ENCODE peak calls at places on chromosomes 2 and 18, in ten cellular contexts. One of them, this sample, is unnamed. For H3K36me3 and H3K27me3, the result is how much of the 10 kb centered on the place peaks cover.

GRCh38 chr18:41378628-41379027 is 576.4 kb upstream of the PIK3C3 start:
- DNase-seq in breast epithelium: no peak
- DNase-seq in HepG2: no peak
- DNase-seq in HCT116: no peak
- DNase-seq in upper lobe of right lung: no peak
- DNase-seq in body of pancreas: no peak
- DNase-seq in stomach: no peak
- DNase-seq in mammary epithelial cell: peak
- DNase-seq in endodermal cell: no peak
- DNase-seq in BE2C: no peak
- DNase-seq in this sample: no peak

GRCh38 chr2:1798425-1799144 is 54.3 kb upstream of the PXDN start:
- DNase-seq in breast epithelium: no peak
- DNase-seq in HepG2: no peak
- DNase-seq in HCT116: no peak
- DNase-seq in upper lobe of right lung: no peak
- DNase-seq in body of pancreas: no peak
- DNase-seq in stomach: no peak
- DNase-seq in mammary epithelial cell: no peak
- DNase-seq in endodermal cell: no peak
- DNase-seq in BE2C: no peak
- DNase-seq in this sample: no peak

GRCh38 chr2:163306647-163307046 is 429.2 kb downstream of the FIGN start:
- DNase-seq in breast epithelium: no peak
- DNase-seq in HepG2: no peak
- DNase-seq in HCT116: no peak
- DNase-seq in upper lobe of right lung: no peak
- DNase-seq in body of pancreas: no peak
- DNase-seq in stomach: no peak
- DNase-seq in mammary epithelial cell: no peak
- DNase-seq in endodermal cell: no peak
- DNase-seq in BE2C: no peak
- DNase-seq in this sample: no peak

GRCh38 chr18:5909130-5909529 is 13.8 kb upstream of the TMEM200C start:
- DNase-seq in breast epithelium: no peak
- DNase-seq in HepG2: no peak
- DNase-seq in HCT116: no peak
- DNase-seq in upper lobe of right lung: no peak
- DNase-seq in body of pancreas: no peak
- DNase-seq in stomach: no peak
- DNase-seq in mammary epithelial cell: no peak
- DNase-seq in endodermal cell: no peak
- DNase-seq in BE2C: no peak
- DNase-seq in this sample: no peak

GRCh38 chr2:205361272-205361671 is 321.0 kb upstream of the NRP2 start:
- DNase-seq in breast epithelium: no peak
- DNase-seq in HepG2: no peak
- DNase-seq in HCT116: no peak
- DNase-seq in upper lobe of right lung: no peak
- DNase-seq in body of pancreas: no peak
- DNase-seq in stomach: no peak
- DNase-seq in mammary epithelial cell: peak
- DNase-seq in endodermal cell: no peak
- DNase-seq in BE2C: no peak
- DNase-seq in this sample: no peak

GRCh38 chr2:163155279-163155883 is 316.8 kb upstream of the KCNH7 start:
- DNase-seq in breast epithelium: no peak
- DNase-seq in HepG2: peak
- DNase-seq in HCT116: peak
- DNase-seq in upper lobe of right lung: no peak
- DNase-seq in body of pancreas: no peak
- DNase-seq in stomach: no peak
- DNase-seq in mammary epithelial cell: peak
- DNase-seq in endodermal cell: no peak
- DNase-seq in BE2C: no peak
- DNase-seq in this sample: peak

GRCh38 chr2:27021253-27021801 is 11.4 kb upstream of the TMEM214 start:
- DNase-seq in breast epithelium: peak
- DNase-seq in HepG2: peak
- DNase-seq in HCT116: no peak
- DNase-seq in upper lobe of right lung: no peak
- DNase-seq in body of pancreas: no peak
- DNase-seq in stomach: peak
- DNase-seq in mammary epithelial cell: peak
- DNase-seq in endodermal cell: no peak
- DNase-seq in BE2C: no peak
- DNase-seq in this sample: no peak

GRCh38 chr2:2800697-2801096 is 469.6 kb upstream of the MYT1L start:
- DNase-seq in breast epithelium: no peak
- DNase-seq in HepG2: no peak
- DNase-seq in HCT116: no peak
- DNase-seq in upper lobe of right lung: no peak
- DNase-seq in body of pancreas: no peak
- DNase-seq in stomach: no peak
- DNase-seq in mammary epithelial cell: no peak
- DNase-seq in endodermal cell: peak
- DNase-seq in BE2C: no peak
- DNase-seq in this sample: no peak

GRCh38 chr18:41073372-41073954 is 881.6 kb upstream of the PIK3C3 start:
- DNase-seq in breast epithelium: no peak
- DNase-seq in HepG2: no peak
- DNase-seq in HCT116: no peak
- DNase-seq in upper lobe of right lung: no peak
- DNase-seq in body of pancreas: no peak
- DNase-seq in stomach: no peak
- DNase-seq in mammary epithelial cell: peak
- DNase-seq in endodermal cell: no peak
- DNase-seq in BE2C: no peak
- DNase-seq in this sample: peak

GRCh38 chr2:226325541-226325940 is 474.1 kb downstream of the IRS1 start:
- DNase-seq in breast epithelium: no peak
- DNase-seq in HepG2: no peak
- DNase-seq in HCT116: no peak
- DNase-seq in upper lobe of right lung: no peak
- DNase-seq in body of pancreas: no peak
- DNase-seq in stomach: no peak
- DNase-seq in mammary epithelial cell: peak
- DNase-seq in endodermal cell: no peak
- DNase-seq in BE2C: no peak
- DNase-seq in this sample: no peak

GRCh38 chr18:10143601-10144000 is 229.8 kb downstream of the VAPA start:
- DNase-seq in breast epithelium: no peak
- DNase-seq in HepG2: no peak
- DNase-seq in HCT116: no peak
- DNase-seq in upper lobe of right lung: no peak
- DNase-seq in body of pancreas: no peak
- DNase-seq in stomach: no peak
- DNase-seq in mammary epithelial cell: no peak
- DNase-seq in endodermal cell: no peak
- DNase-seq in BE2C: no peak
- DNase-seq in this sample: no peak

GRCh38 chr2:36044389-36044788 is 311.2 kb upstream of the CRIM1 start:
- DNase-seq in breast epithelium: no peak
- DNase-seq in HepG2: no peak
- DNase-seq in HCT116: no peak
- DNase-seq in upper lobe of right lung: no peak
- DNase-seq in body of pancreas: no peak
- DNase-seq in stomach: no peak
- DNase-seq in mammary epithelial cell: no peak
- DNase-seq in endodermal cell: no peak
- DNase-seq in BE2C: no peak
- DNase-seq in this sample: no peak

GRCh38 chr2:199955007-199955338 is 318 bp downstream of the TYW5 start:
- DNase-seq in breast epithelium: no peak
- DNase-seq in HepG2: peak
- DNase-seq in HCT116: no peak
- DNase-seq in upper lobe of right lung: no peak
- DNase-seq in body of pancreas: no peak
- DNase-seq in stomach: no peak
- DNase-seq in mammary epithelial cell: no peak
- DNase-seq in endodermal cell: no peak
- DNase-seq in BE2C: no peak
- DNase-seq in this sample: no peak
- TF ChIP-seq CTCF in breast epithelium: no peak
- TF ChIP-seq CTCF in HepG2: no peak
- TF ChIP-seq CTCF in HCT116: no peak
- TF ChIP-seq CTCF in upper lobe of right lung: no peak
- TF ChIP-seq CTCF in body of pancreas: no peak
- TF ChIP-seq CTCF in stomach: no peak
- TF ChIP-seq CTCF in mammary epithelial cell: no peak
- TF ChIP-seq CTCF in endodermal cell: no peak
- TF ChIP-seq CTCF in BE2C: no peak
- TF ChIP-seq CTCF in this sample: no peak

GRCh38 chr2:96890726-96891385 is 21.0 kb upstream of the SEMA4C start:
- DNase-seq in breast epithelium: no peak
- DNase-seq in HepG2: no peak
- DNase-seq in HCT116: no peak
- DNase-seq in upper lobe of right lung: no peak
- DNase-seq in body of pancreas: no peak
- DNase-seq in stomach: no peak
- DNase-seq in mammary epithelial cell: no peak
- DNase-seq in endodermal cell: no peak
- DNase-seq in BE2C: no peak
- DNase-seq in this sample: no peak

GRCh38 chr2:96891591-96892333 is 21.9 kb upstream of the SEMA4C start:
- DNase-seq in breast epithelium: no peak
- DNase-seq in HepG2: no peak
- DNase-seq in HCT116: no peak
- DNase-seq in upper lobe of right lung: peak
- DNase-seq in body of pancreas: no peak
- DNase-seq in stomach: no peak
- DNase-seq in mammary epithelial cell: no peak
- DNase-seq in endodermal cell: peak
- DNase-seq in BE2C: no peak
- DNase-seq in this sample: no peak

GRCh38 chr2:96887419-96888081 is 17.7 kb upstream of the SEMA4C start:
- DNase-seq in breast epithelium: no peak
- DNase-seq in HepG2: no peak
- DNase-seq in HCT116: no peak
- DNase-seq in upper lobe of right lung: peak
- DNase-seq in body of pancreas: no peak
- DNase-seq in stomach: no peak
- DNase-seq in mammary epithelial cell: no peak
- DNase-seq in endodermal cell: no peak
- DNase-seq in BE2C: no peak
- DNase-seq in this sample: no peak

GRCh38 chr2:96888082-96889011 is 18.5 kb upstream of the SEMA4C start:
- DNase-seq in breast epithelium: peak
- DNase-seq in HepG2: no peak
- DNase-seq in HCT116: no peak
- DNase-seq in upper lobe of right lung: peak
- DNase-seq in body of pancreas: peak
- DNase-seq in stomach: peak
- DNase-seq in mammary epithelial cell: peak
- DNase-seq in endodermal cell: no peak
- DNase-seq in BE2C: no peak
- DNase-seq in this sample: no peak

GRCh38 chr2:96890252-96890651 is 20.4 kb upstream of the SEMA4C start:
- DNase-seq in breast epithelium: no peak
- DNase-seq in HepG2: no peak
- DNase-seq in HCT116: no peak
- DNase-seq in upper lobe of right lung: no peak
- DNase-seq in body of pancreas: no peak
- DNase-seq in stomach: no peak
- DNase-seq in mammary epithelial cell: no peak
- DNase-seq in endodermal cell: no peak
- DNase-seq in BE2C: no peak
- DNase-seq in this sample: no peak
- H3K36me3 ChIP-seq in breast epithelium: under half
- H3K36me3 ChIP-seq in HepG2: under half
- H3K36me3 ChIP-seq in HCT116: under half
- H3K36me3 ChIP-seq in upper lobe of right lung: under half
- H3K36me3 ChIP-seq in body of pancreas: under half
- H3K36me3 ChIP-seq in stomach: under half
- H3K36me3 ChIP-seq in mammary epithelial cell: under half
- H3K36me3 ChIP-seq in endodermal cell: under half
- H3K36me3 ChIP-seq in BE2C: under half
- H3K36me3 ChIP-seq in this sample: under half

GRCh38 chr2:219056896-219057708 is 3.6 kb downstream of the IHH start:
- DNase-seq in breast epithelium: no peak
- DNase-seq in HepG2: no peak
- DNase-seq in HCT116: no peak
- DNase-seq in upper lobe of right lung: no peak
- DNase-seq in body of pancreas: no peak
- DNase-seq in stomach: peak
- DNase-seq in mammary epithelial cell: no peak
- DNase-seq in endodermal cell: peak
- DNase-seq in BE2C: no peak
- DNase-seq in this sample: no peak
- H3K27me3 ChIP-seq in breast epithelium: under half
- H3K27me3 ChIP-seq in HepG2: under half
- H3K27me3 ChIP-seq in HCT116: under half
- H3K27me3 ChIP-seq in upper lobe of right lung: half or more
- H3K27me3 ChIP-seq in body of pancreas: under half
- H3K27me3 ChIP-seq in stomach: half or more
- H3K27me3 ChIP-seq in mammary epithelial cell: half or more
- H3K27me3 ChIP-seq in endodermal cell: half or more
- H3K27me3 ChIP-seq in BE2C: half or more
- H3K27me3 ChIP-seq in this sample: half or more

GRCh38 chr2:192194065-192194865 is 468 bp downstream of the TMEFF2 start:
- DNase-seq in breast epithelium: no peak
- DNase-seq in HepG2: no peak
- DNase-seq in HCT116: no peak
- DNase-seq in upper lobe of right lung: peak
- DNase-seq in body of pancreas: no peak
- DNase-seq in stomach: no peak
- DNase-seq in mammary epithelial cell: no peak
- DNase-seq in endodermal cell: peak
- DNase-seq in BE2C: no peak
- DNase-seq in this sample: no peak

GRCh38 chr2:192195548-192196418 is 1.1 kb upstream of the TMEFF2 start:
- DNase-seq in breast epithelium: no peak
- DNase-seq in HepG2: no peak
- DNase-seq in HCT116: no peak
- DNase-seq in upper lobe of right lung: peak
- DNase-seq in body of pancreas: no peak
- DNase-seq in stomach: peak
- DNase-seq in mammary epithelial cell: no peak
- DNase-seq in endodermal cell: peak
- DNase-seq in BE2C: peak
- DNase-seq in this sample: no peak

GRCh38 chr2:192194866-192195547 is at the start of gene TMEFF2:
- DNase-seq in breast epithelium: peak
- DNase-seq in HepG2: peak
- DNase-seq in HCT116: no peak
- DNase-seq in upper lobe of right lung: peak
- DNase-seq in body of pancreas: peak
- DNase-seq in stomach: peak
- DNase-seq in mammary epithelial cell: peak
- DNase-seq in endodermal cell: peak
- DNase-seq in BE2C: peak
- DNase-seq in this sample: peak

DNA sequence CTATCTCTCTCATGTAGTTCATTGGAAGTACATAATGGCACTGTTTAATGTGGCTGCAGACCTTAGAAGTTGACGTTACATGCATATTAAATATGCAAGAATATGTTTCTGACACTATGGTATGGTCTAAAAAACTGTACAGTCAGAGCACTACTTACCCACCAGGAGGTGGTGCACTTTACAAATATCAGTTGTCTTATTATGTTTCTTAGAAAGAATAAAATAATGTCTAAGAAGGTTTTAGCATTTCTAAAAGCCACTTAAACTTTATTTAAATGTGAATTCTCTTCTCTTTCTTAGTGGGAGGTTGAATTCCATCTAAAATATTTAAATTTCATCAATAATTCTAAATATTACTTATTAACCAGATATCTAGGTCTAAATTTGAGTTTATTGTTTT is 4.3 kb downstream of the TMEFF2 start:
- DNase-seq in breast epithelium: no peak
- DNase-seq in HepG2: peak
- DNase-seq in HCT116: peak
- DNase-seq in upper lobe of right lung: no peak
- DNase-seq in body of pancreas: no peak
- DNase-seq in stomach: no peak
- DNase-seq in mammary epithelial cell: no peak
- DNase-seq in endodermal cell: no peak
- DNase-seq in BE2C: no peak
- DNase-seq in this sample: no peak
- TF ChIP-seq CTCF in breast epithelium: no peak
- TF ChIP-seq CTCF in HepG2: peak
- TF ChIP-seq CTCF in HCT116: peak
- TF ChIP-seq CTCF in upper lobe of right lung: peak
- TF ChIP-seq CTCF in body of pancreas: no peak
- TF ChIP-seq CTCF in stomach: peak
- TF ChIP-seq CTCF in mammary epithelial cell: peak
- TF ChIP-seq CTCF in endodermal cell: no peak
- TF ChIP-seq CTCF in BE2C: peak
- TF ChIP-seq CTCF in this sample: peak

This sample was measured in kidney epithelial cell.